ENCODE peak calls at places on chromosomes 12 and 14, in nine cellular contexts. One of them, this sample, is unnamed.

GRCh38 chr12:75766263-75767160 is 255.1 kb upstream of the KRR1 start:
- DNase-seq in hypothalamus: no peak
- DNase-seq in SW 1271: peak
- DNase-seq in HTR-8/SVneo: peak
- DNase-seq in NCI-H510A treated with DMSO at 0.1 percent for 48 hours: peak
- DNase-seq in body of pancreas: no peak
- DNase-seq in CD8-positive, alpha-beta memory T cell: no peak
- DNase-seq in endothelial cell: no peak
- DNase-seq in renal cortical epithelial cell: peak
- DNase-seq in this sample: no peak

GRCh38 chr14:56199095-56199975 is 81.1 kb downstream of the PELI2 start:
- DNase-seq in SW 1271: no peak
- DNase-seq in body of pancreas: no peak
- DNase-seq in HTR-8/SVneo: no peak
- DNase-seq in endothelial cell: no peak
- DNase-seq in CD8-positive, alpha-beta memory T cell: no peak
- DNase-seq in NCI-H510A treated with DMSO at 0.1 percent for 48 hours: peak
- DNase-seq in renal cortical epithelial cell: peak
- DNase-seq in hypothalamus: no peak
- DNase-seq in this sample: no peak

GRCh38 chr12:120562906-120563305 is 18.3 kb downstream of the POP5 start:
- DNase-seq in NCI-H510A treated with DMSO at 0.1 percent for 48 hours: no peak
- DNase-seq in SW 1271: no peak
- DNase-seq in body of pancreas: no peak
- DNase-seq in renal cortical epithelial cell: no peak
- DNase-seq in HTR-8/SVneo: no peak
- DNase-seq in hypothalamus: no peak
- DNase-seq in endothelial cell: no peak
- DNase-seq in CD8-positive, alpha-beta memory T cell: no peak
- DNase-seq in this sample: no peak

GRCh38 chr14:40889126-40889525 is 717.5 kb upstream of the LRFN5 start:
- DNase-seq in body of pancreas: no peak
- DNase-seq in HTR-8/SVneo: no peak
- DNase-seq in endothelial cell: no peak
- DNase-seq in CD8-positive, alpha-beta memory T cell: no peak
- DNase-seq in renal cortical epithelial cell: no peak
- DNase-seq in hypothalamus: no peak
- DNase-seq in NCI-H510A treated with DMSO at 0.1 percent for 48 hours: no peak
- DNase-seq in SW 1271: no peak
- DNase-seq in this sample: no peak

GRCh38 chr14:52467515-52468266 is 84.6 kb downstream of the TXNDC16 start:
- DNase-seq in NCI-H510A treated with DMSO at 0.1 percent for 48 hours: no peak
- DNase-seq in hypothalamus: no peak
- DNase-seq in CD8-positive, alpha-beta memory T cell: no peak
- DNase-seq in HTR-8/SVneo: no peak
- DNase-seq in SW 1271: no peak
- DNase-seq in endothelial cell: no peak
- DNase-seq in renal cortical epithelial cell: no peak
- DNase-seq in body of pancreas: no peak
- DNase-seq in this sample: no peak

GRCh38 chr12:3751151-3752095 is 1.5 kb downstream of the CRACR2A start:
- DNase-seq in renal cortical epithelial cell: no peak
- DNase-seq in hypothalamus: no peak
- DNase-seq in HTR-8/SVneo: no peak
- DNase-seq in endothelial cell: no peak
- DNase-seq in body of pancreas: no peak
- DNase-seq in NCI-H510A treated with DMSO at 0.1 percent for 48 hours: no peak
- DNase-seq in SW 1271: no peak
- DNase-seq in CD8-positive, alpha-beta memory T cell: no peak
- DNase-seq in this sample: no peak

GRCh38 chr12:66152732-66153131 is 17.1 kb downstream of the TMBIM4 start:
- DNase-seq in renal cortical epithelial cell: no peak
- DNase-seq in NCI-H510A treated with DMSO at 0.1 percent for 48 hours: no peak
- DNase-seq in body of pancreas: no peak
- DNase-seq in hypothalamus: no peak
- DNase-seq in HTR-8/SVneo: no peak
- DNase-seq in SW 1271: no peak
- DNase-seq in CD8-positive, alpha-beta memory T cell: no peak
- DNase-seq in endothelial cell: no peak
- DNase-seq in this sample: no peak

GRCh38 chr12:6532927-6533652 is 1.2 kb upstream of the GAPDH start:
- DNase-seq in renal cortical epithelial cell: peak
- DNase-seq in endothelial cell: peak
- DNase-seq in hypothalamus: peak
- DNase-seq in CD8-positive, alpha-beta memory T cell: peak
- DNase-seq in NCI-H510A treated with DMSO at 0.1 percent for 48 hours: peak
- DNase-seq in body of pancreas: peak
- DNase-seq in HTR-8/SVneo: peak
- DNase-seq in SW 1271: peak
- DNase-seq in this sample: no peak

GRCh38 chr14:25049559-25050493 is at the start of gene STXBP6:
- DNase-seq in CD8-positive, alpha-beta memory T cell: no peak
- DNase-seq in NCI-H510A treated with DMSO at 0.1 percent for 48 hours: peak
- DNase-seq in hypothalamus: peak
- DNase-seq in endothelial cell: peak
- DNase-seq in SW 1271: peak
- DNase-seq in body of pancreas: peak
- DNase-seq in HTR-8/SVneo: peak
- DNase-seq in renal cortical epithelial cell: no peak
- DNase-seq in this sample: no peak

GRCh38 chr14:61188936-61189808 is 92.0 kb downstream of the TMEM30B start:
- DNase-seq in NCI-H510A treated with DMSO at 0.1 percent for 48 hours: no peak
- DNase-seq in CD8-positive, alpha-beta memory T cell: no peak
- DNase-seq in body of pancreas: peak
- DNase-seq in endothelial cell: peak
- DNase-seq in HTR-8/SVneo: peak
- DNase-seq in renal cortical epithelial cell: peak
- DNase-seq in SW 1271: no peak
- DNase-seq in hypothalamus: no peak
- DNase-seq in this sample: no peak

GRCh38 chr12:111454311-111454710 is 48.6 kb downstream of the SH2B3 start:
- DNase-seq in renal cortical epithelial cell: no peak
- DNase-seq in body of pancreas: peak
- DNase-seq in endothelial cell: no peak
- DNase-seq in HTR-8/SVneo: no peak
- DNase-seq in NCI-H510A treated with DMSO at 0.1 percent for 48 hours: no peak
- DNase-seq in hypothalamus: no peak
- DNase-seq in SW 1271: no peak
- DNase-seq in CD8-positive, alpha-beta memory T cell: no peak
- DNase-seq in this sample: no peak

This sample was measured in Panc1.